ENCODE peak calls at places on chromosome 4, in ten cellular contexts. A, L, G, Q, V, Y, I, Z, N and U are unnamed samples.

GRCh38 chr4:186144596-186145569 is 40.4 kb downstream of the FAM149A start:
- DNase-seq in Z (peak), Q (no peak), G (peak), N (peak), L (no peak), V (peak), Y (no peak), A (no peak), I (peak), U (peak)

GRCh38 chr4:75673959-75674328 is 733 bp upstream of the G3BP2 start:
- DNase-seq in I (peak), Z (no peak), L (no peak), V (no peak), N (no peak), G (no peak), Q (no peak), Y (no peak), A (no peak), U (peak)

GRCh38 chr4:139317635-139318034 is 15.4 kb upstream of the NDUFC1 start:
- DNase-seq in G (no peak), N (no peak), Q (no peak), V (no peak), L (no peak), Y (no peak), A (no peak), I (no peak), Z (no peak), U (no peak)

GRCh38 chr4:16384496-16384895 is 158.2 kb upstream of the TAPT1 start:
- DNase-seq in A (no peak), Z (no peak), I (peak), V (no peak), L (no peak), Q (no peak), Y (no peak), G (no peak), N (no peak), U (no peak)

GRCh38 chr4:56683455-56683854 is 2.4 kb upstream of the HOPX start:
- DNase-seq in Q (no peak), N (no peak), I (no peak), L (no peak), Y (no peak), Z (no peak), G (no peak), V (no peak), A (no peak), U (no peak)

GRCh38 chr4:129254526-129254925 is 158.6 kb downstream of the C4orf33 start:
- DNase-seq in V (no peak), I (no peak), L (no peak), N (no peak), Q (no peak), G (no peak), A (no peak), Z (no peak), Y (no peak), U (no peak)

GRCh38 chr4:42750091-42750490 is 93.2 kb upstream of the ATP8A1 start:
- DNase-seq in A (no peak), N (no peak), Z (no peak), V (no peak), Q (no peak), G (peak), Y (no peak), L (no peak), I (peak), U (no peak)

GRCh38 chr4:127586922-127587571 is 45.7 kb upstream of the INTU start:
- DNase-seq in A (peak), Z (peak), L (peak), N (no peak), Y (no peak), Q (no peak), I (peak), G (peak), V (peak), U (no peak)

GRCh38 chr4:4852591-4853362 is 6.7 kb upstream of the MSX1 start:
- DNase-seq in G (peak), V (peak), A (no peak), Y (no peak), N (no peak), Q (no peak), L (no peak), Z (peak), I (peak), U (no peak)

GRCh38 chr4:146368209-146368608 is 153.5 kb downstream of the SLC10A7 start:
- DNase-seq in V (no peak), N (no peak), Z (no peak), A (no peak), I (no peak), G (peak), Q (no peak), L (no peak), Y (no peak), U (no peak)

GRCh38 chr4:39505581-39505980 is 21.7 kb downstream of the UGDH start:
- DNase-seq in L (no peak), G (no peak), Y (no peak), V (no peak), I (no peak), A (no peak), Q (no peak), N (no peak), Z (peak), U (no peak)

GRCh38 chr4:94926936-94927335 is 169.2 kb downstream of the BMPR1B start:
- DNase-seq in I (no peak), Y (no peak), Z (no peak), V (no peak), A (no peak), L (no peak), Q (no peak), N (no peak), G (no peak), U (no peak)

GRCh38 chr4:185305979-185306442 is 89.7 kb downstream of the LRP2BP start:
- DNase-seq in A (peak), Z (peak), L (no peak), G (no peak), N (no peak), I (peak), Y (no peak), Q (no peak), V (peak), U (no peak)